ENCODE peak calls at places on chromosomes 2 and 18, in six cellular contexts. E, D, Q, P, F and C are unnamed samples.

GRCh38 chr2:156437272-156437671 is 1.1 kb downstream of the GPD2 start:
- DNase-seq in D (no peak), P (no peak), F (no peak), Q (no peak), E (no peak), C (no peak)

GRCh38 chr18:46133534-46133933 is 29.3 kb downstream of the HAUS1 start:
- DNase-seq in F (no peak), D (no peak), E (no peak), P (no peak), Q (no peak), C (no peak)

GRCh38 chr2:195016821-195017220 is 640.2 kb upstream of the SLC39A10 start:
- DNase-seq in E (no peak), P (no peak), D (no peak), F (no peak), Q (no peak), C (no peak)

GRCh38 chr2:194352505-194352904 is 1304.5 kb upstream of the SLC39A10 start:
- DNase-seq in P (no peak), F (no peak), Q (no peak), D (no peak), E (no peak), C (no peak)

GRCh38 chr18:55588001-55588875 is at the start of gene TCF4:
- DNase-seq in E (peak), F (peak), P (peak), Q (peak), D (no peak), C (peak)

GRCh38 chr18:58505181-58505580 is 123.7 kb downstream of the ALPK2 start:
- DNase-seq in E (no peak), D (no peak), F (no peak), P (no peak), Q (no peak), C (no peak)

GRCh38 chr2:201643216-201643651 is at the start of gene TMEM237:
- DNase-seq in P (no peak), D (no peak), F (peak), Q (peak), E (peak), C (peak)

GRCh38 chr2:17543848-17544645 is 3.6 kb downstream of the VSNL1 start:
- DNase-seq in P (no peak), D (peak), E (no peak), F (no peak), Q (no peak), C (no peak)

GRCh38 chr2:210753386-210753785 is 197.0 kb downstream of the CPS1 start:
- DNase-seq in F (no peak), E (no peak), P (no peak), Q (no peak), D (no peak), C (no peak)

GRCh38 chr2:228763600-228763999 is 507.5 kb downstream of the PID1 start:
- DNase-seq in F (no peak), P (peak), D (no peak), Q (no peak), E (no peak), C (no peak)

GRCh38 chr2:172540421-172540820 is 15.5 kb upstream of the PDK1 start:
- DNase-seq in E (no peak), P (no peak), Q (no peak), D (no peak), F (no peak), C (no peak)

GRCh38 chr2:205675861-205676516 is 6.3 kb upstream of the NRP2 start:
- DNase-seq in F (peak), E (no peak), D (peak), Q (peak), P (peak), C (peak)

GRCh38 chr2:73033142-73033765 is 38.3 kb downstream of the SFXN5 start:
- DNase-seq in F (no peak), E (no peak), D (no peak), P (no peak), Q (no peak), C (no peak)

GRCh38 chr2:58063641-58064040 is 17.0 kb downstream of the VRK2 start:
- DNase-seq in E (no peak), D (peak), P (no peak), F (no peak), Q (no peak), C (no peak)

GRCh38 chr2:239778042-239778811 is 246.9 kb downstream of the NDUFA10 start:
- DNase-seq in E (no peak), D (no peak), F (peak), Q (no peak), P (no peak), C (no peak)